ENCODE peak calls at places on chromosome 13, in four cellular contexts. One of them, this sample, is unnamed.

GRCh38 chr13:111385182-111385857 is 64.9 kb downstream of the TEX29 start:
- DNase-seq in H1: no peak
- DNase-seq in GM12878: no peak
- DNase-seq in K562: no peak
- DNase-seq in this sample: no peak

GRCh38 chr13:25324100-25324499 is 22.7 kb downstream of the NUP58 start:
- DNase-seq in GM12878: no peak
- DNase-seq in H1: no peak
- DNase-seq in K562: no peak
- DNase-seq in this sample: no peak

GRCh38 chr13:97434417-97435296 is 688 bp downstream of the RAP2A start:
- DNase-seq in GM12878: no peak
- DNase-seq in K562: no peak
- DNase-seq in H1: peak; percentile 55
- DNase-seq in this sample: peak; percentile 22

GRCh38 chr13:28204043-28204442 is 65.7 kb downstream of the PAN3 start:
- DNase-seq in K562: no peak
- DNase-seq in H1: no peak
- DNase-seq in GM12878: no peak
- DNase-seq in this sample: no peak

GRCh38 chr13:73056054-73056962 is 2.5 kb upstream of the KLF5 start:
- DNase-seq in K562: no peak
- DNase-seq in GM12878: no peak
- DNase-seq in H1: no peak
- DNase-seq in this sample: no peak

GRCh38 chr13:33817513-33817842 is 471 bp upstream of the RFC3 start:
- DNase-seq in H1: no peak
- DNase-seq in GM12878: no peak
- DNase-seq in K562: no peak
- DNase-seq in this sample: peak; percentile 10

GRCh38 chr13:59951011-59951410 is 212.7 kb downstream of the DIAPH3 start:
- DNase-seq in K562: no peak
- DNase-seq in H1: no peak
- DNase-seq in GM12878: no peak
- DNase-seq in this sample: no peak

GRCh38 chr13:96994030-96994848 is at the start of gene OXGR1:
- DNase-seq in GM12878: no peak
- DNase-seq in K562: peak; percentile 7
- DNase-seq in H1: peak; percentile 67
- DNase-seq in this sample: peak; percentile 65

GRCh38 chr13:64556391-64556790 is 2673.7 kb downstream of the PCDH9 start:
- DNase-seq in GM12878: no peak
- DNase-seq in K562: no peak
- DNase-seq in H1: no peak
- DNase-seq in this sample: no peak

GRCh38 chr13:57857945-57858344 is 226.4 kb downstream of the PCDH17 start:
- DNase-seq in K562: no peak
- DNase-seq in H1: no peak
- DNase-seq in GM12878: no peak
- DNase-seq in this sample: no peak

GRCh38 chr13:28408235-28408848 is 86.6 kb downstream of the FLT1 start:
- DNase-seq in K562: peak; percentile 92
- DNase-seq in H1: no peak
- DNase-seq in GM12878: no peak
- DNase-seq in this sample: no peak

GRCh38 chr13:65746522-65746921 is 1483.6 kb downstream of the PCDH9 start:
- DNase-seq in K562: no peak
- DNase-seq in GM12878: no peak
- DNase-seq in H1: no peak
- DNase-seq in this sample: no peak

GRCh38 chr13:73602295-73602694 is 531.9 kb downstream of the KLF12 start:
- DNase-seq in K562: peak; percentile 3
- DNase-seq in GM12878: no peak
- DNase-seq in H1: no peak
- DNase-seq in this sample: no peak

GRCh38 chr13:81224502-81224833 is 883.5 kb upstream of the SPRY2 start:
- DNase-seq in GM12878: no peak
- DNase-seq in K562: no peak
- DNase-seq in H1: no peak
- DNase-seq in this sample: no peak

GRCh38 chr13:100130092-100130491 is 41.2 kb downstream of the PCCA start:
- DNase-seq in GM12878: no peak
- DNase-seq in K562: no peak
- DNase-seq in H1: no peak
- DNase-seq in this sample: no peak

GRCh38 chr13:73142091-73142490 is 83.3 kb downstream of the KLF5 start:
- DNase-seq in K562: no peak
- DNase-seq in H1: no peak
- DNase-seq in GM12878: no peak
- DNase-seq in this sample: no peak

GRCh38 chr13:37806666-37807065 is 62.9 kb downstream of the TRPC4 start:
- DNase-seq in H1: no peak
- DNase-seq in K562: no peak
- DNase-seq in GM12878: no peak
- DNase-seq in this sample: no peak

GRCh38 chr13:38415233-38415632 is 65.6 kb downstream of the UFM1 start:
- DNase-seq in GM12878: peak; percentile 72
- DNase-seq in H1: no peak
- DNase-seq in K562: no peak
- DNase-seq in this sample: no peak

GRCh38 chr13:39485314-39485700 is 117.7 kb downstream of the LHFPL6 start:
- DNase-seq in H1: no peak
- DNase-seq in GM12878: no peak
- DNase-seq in K562: no peak
- DNase-seq in this sample: no peak

GRCh38 chr13:101111894-101112293 is 304.4 kb downstream of the NALCN start:
- DNase-seq in GM12878: no peak
- DNase-seq in K562: no peak
- DNase-seq in H1: no peak
- DNase-seq in this sample: no peak

DNA sequence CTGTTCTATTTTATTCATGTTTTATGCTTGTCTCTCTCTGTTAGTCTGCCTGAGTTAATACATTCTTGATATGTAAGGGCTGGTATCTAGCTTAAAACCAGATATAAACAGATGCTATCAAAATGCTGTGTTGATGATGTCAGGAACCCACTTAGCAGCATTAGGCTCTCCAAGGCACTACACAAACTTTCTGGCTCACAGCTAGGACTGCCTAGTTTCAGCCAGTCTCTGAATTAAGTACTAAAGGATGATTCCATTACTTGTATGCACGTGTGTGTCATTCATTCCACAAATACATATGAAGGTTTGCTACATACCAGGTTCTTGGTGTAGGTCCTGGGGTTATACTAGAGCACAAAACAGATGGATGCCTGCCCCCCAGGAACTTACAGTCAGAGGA is 151.4 kb downstream of the RGCC start:
- DNase-seq in K562: no peak
- DNase-seq in H1: no peak
- DNase-seq in GM12878: no peak
- DNase-seq in this sample: peak; percentile 29
- TF ChIP-seq NRF1 in K562: no peak
- TF ChIP-seq NRF1 in H1: no peak
- TF ChIP-seq NRF1 in GM12878: no peak
- TF ChIP-seq NRF1 in this sample: no peak

DNA sequence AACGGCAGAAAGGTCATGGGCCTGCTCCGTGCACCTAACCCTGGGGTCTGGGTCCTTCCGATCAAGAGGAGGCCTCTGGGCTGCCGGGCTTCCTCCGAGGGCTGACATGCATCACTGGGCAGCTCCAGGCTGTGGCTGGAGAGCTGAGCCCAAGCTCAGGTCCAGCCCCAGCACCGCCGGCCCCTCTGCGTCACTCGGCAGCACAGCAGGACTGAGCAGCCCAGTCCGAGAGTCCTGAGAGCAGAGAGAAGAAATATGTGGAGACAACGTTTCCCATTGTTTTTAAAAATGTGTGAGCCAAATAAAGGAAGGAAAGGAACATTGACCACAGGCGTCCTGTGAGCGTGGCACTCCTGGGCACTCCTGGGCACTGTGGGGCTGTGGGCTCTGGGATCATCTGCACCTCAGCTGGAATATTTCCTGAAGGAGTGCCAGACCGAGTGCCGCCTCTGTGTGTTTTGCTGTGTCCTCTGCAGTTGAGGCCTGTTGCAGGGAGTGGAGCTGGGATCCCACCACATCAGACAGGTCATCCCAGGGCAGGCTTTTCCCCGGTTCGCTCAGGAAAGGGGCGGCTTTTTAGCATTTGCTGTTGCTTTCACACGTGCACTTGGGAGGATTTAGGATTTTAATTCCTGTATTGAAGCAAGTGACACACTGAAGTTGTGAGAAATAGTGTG is 37.8 kb upstream of the TFDP1 start:
- DNase-seq in H1: peak; percentile 45
- DNase-seq in K562: no peak
- DNase-seq in GM12878: no peak
- DNase-seq in this sample: no peak
- TF ChIP-seq RFX5 in H1: no peak
- TF ChIP-seq RFX5 in K562: no peak
- TF ChIP-seq RFX5 in GM12878: no peak
- TF ChIP-seq RFX5 in this sample: no peak

GRCh38 chr13:94176576-94176975 is 302.9 kb downstream of the DCT start:
- DNase-seq in K562: no peak
- DNase-seq in GM12878: no peak
- DNase-seq in H1: no peak
- DNase-seq in this sample: no peak
- TF ChIP-seq NRF1 in K562: no peak
- TF ChIP-seq NRF1 in GM12878: no peak
- TF ChIP-seq NRF1 in H1: no peak
- TF ChIP-seq NRF1 in this sample: no peak

DNA sequence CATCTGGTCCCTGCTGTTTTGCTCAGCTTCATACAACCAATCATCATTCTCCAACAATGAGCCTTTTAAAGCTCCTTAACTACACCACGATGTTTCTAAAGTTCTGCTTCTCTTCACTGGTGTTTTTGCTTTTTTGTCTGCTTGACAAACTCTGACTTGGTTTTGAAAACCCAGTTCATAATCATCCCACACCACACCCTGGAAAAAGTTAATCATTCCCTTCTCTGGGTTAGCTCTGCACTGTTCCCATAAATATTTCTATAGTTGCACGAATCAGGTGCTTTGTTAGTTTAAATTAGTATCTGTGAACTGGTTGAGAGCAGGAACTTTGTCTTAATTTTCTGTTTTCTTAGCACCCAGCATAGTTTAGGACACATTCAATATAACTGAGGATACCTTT is 217.1 kb downstream of the ENOX1 start:
- DNase-seq in H1: no peak
- DNase-seq in K562: no peak
- DNase-seq in GM12878: no peak
- DNase-seq in this sample: no peak
- TF ChIP-seq RFX5 in H1: no peak
- TF ChIP-seq RFX5 in K562: no peak
- TF ChIP-seq RFX5 in GM12878: no peak
- TF ChIP-seq RFX5 in this sample: no peak

DNA sequence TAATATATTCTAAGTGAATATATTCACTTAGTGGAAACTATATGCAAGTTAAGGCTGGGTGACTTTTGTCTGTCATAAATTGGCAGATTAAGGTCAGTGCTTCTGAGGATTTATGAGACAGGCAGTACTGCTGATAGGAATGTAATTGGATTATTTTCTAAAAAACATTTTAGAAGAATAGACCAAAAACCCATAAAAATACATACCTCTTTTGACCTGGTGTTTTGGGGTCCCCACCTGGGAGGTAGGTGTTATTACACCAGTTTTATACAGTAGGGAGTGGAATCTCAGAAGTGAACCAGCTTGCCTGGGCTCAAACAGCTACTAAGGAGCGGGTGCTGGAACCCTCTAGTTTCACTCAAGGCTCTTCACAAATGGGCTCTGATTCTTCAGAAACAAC is 25.3 kb downstream of the COG3 start:
- DNase-seq in K562: peak; percentile 7
- DNase-seq in H1: no peak
- DNase-seq in GM12878: no peak
- DNase-seq in this sample: peak; percentile 27
- TF ChIP-seq NRF1 in K562: no peak
- TF ChIP-seq NRF1 in H1: no peak
- TF ChIP-seq NRF1 in GM12878: no peak
- TF ChIP-seq NRF1 in this sample: no peak

GRCh38 chr13:105846923-105847322 is 688.5 kb downstream of the EFNB2 start:
- DNase-seq in H1: no peak
- DNase-seq in K562: no peak
- DNase-seq in GM12878: no peak
- DNase-seq in this sample: no peak

GRCh38 chr13:105848494-105848893 is 687.0 kb downstream of the EFNB2 start:
- DNase-seq in K562: no peak
- DNase-seq in H1: no peak
- DNase-seq in GM12878: no peak
- DNase-seq in this sample: peak; percentile 28

GRCh38 chr13:105847532-105848295 is 687.7 kb downstream of the EFNB2 start:
- DNase-seq in K562: no peak
- DNase-seq in H1: no peak
- DNase-seq in GM12878: no peak
- DNase-seq in this sample: peak; percentile 41
- TF ChIP-seq RFX5 in K562: no peak
- TF ChIP-seq RFX5 in H1: no peak
- TF ChIP-seq RFX5 in GM12878: no peak
- TF ChIP-seq RFX5 in this sample: no peak

DNA sequence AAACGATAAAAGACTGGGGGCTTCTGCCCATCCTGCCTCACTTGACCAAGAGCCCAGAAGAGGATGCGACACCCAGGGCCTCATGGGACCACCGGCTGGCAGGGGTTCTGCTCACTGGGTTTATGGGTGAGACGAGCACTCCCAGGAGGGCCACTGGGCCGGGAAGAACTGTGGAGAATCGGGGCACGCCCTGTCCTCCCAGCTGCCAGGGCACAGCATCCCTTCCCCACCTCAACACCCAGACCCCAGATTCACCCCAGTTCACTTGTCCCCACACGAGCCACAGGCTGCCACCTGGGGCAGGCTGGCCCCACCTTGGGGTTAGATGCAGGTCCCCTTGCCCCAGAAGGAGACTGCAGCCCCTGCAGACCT is 4.7 kb upstream of the F10 start:
- DNase-seq in GM12878: no peak
- DNase-seq in K562: no peak
- DNase-seq in H1: no peak
- DNase-seq in this sample: no peak
- TF ChIP-seq NRF1 in GM12878: no peak
- TF ChIP-seq NRF1 in K562: no peak
- TF ChIP-seq NRF1 in H1: no peak
- TF ChIP-seq NRF1 in this sample: no peak

This sample was measured in SK-N-SH.